ENCODE peak calls at places on chromosomes 11 and 22, in four cellular contexts. One of them, this sample, is unnamed. For H3K4me1, the result is how much of the 10 kb centered on the place peaks cover.

GRCh38 chr11:70360211-70360610 is 38.1 kb upstream of the CTTN start:
- DNase-seq in body of pancreas: no peak
- DNase-seq in sigmoid colon: no peak
- DNase-seq in lower lobe of right lung: no peak
- DNase-seq in this sample: no peak

GRCh38 chr11:65182258-65183170 is 786 bp downstream of the CAPN1 start:
- DNase-seq in lower lobe of right lung: peak
- DNase-seq in body of pancreas: peak
- DNase-seq in sigmoid colon: peak
- DNase-seq in this sample: peak

GRCh38 chr11:73645972-73646631 is at the start of gene PLEKHB1:
- DNase-seq in body of pancreas: no peak
- DNase-seq in lower lobe of right lung: no peak
- DNase-seq in sigmoid colon: no peak
- DNase-seq in this sample: no peak

GRCh38 chr11:115919341-115920086 is 415.3 kb upstream of the CADM1 start:
- DNase-seq in body of pancreas: no peak
- DNase-seq in sigmoid colon: no peak
- DNase-seq in lower lobe of right lung: no peak
- DNase-seq in this sample: peak

GRCh38 chr22:44024288-44024908 is at the start of gene PARVB:
- DNase-seq in lower lobe of right lung: peak
- DNase-seq in body of pancreas: peak
- DNase-seq in sigmoid colon: no peak
- DNase-seq in this sample: peak

GRCh38 chr22:19046719-19047609 is 75.2 kb downstream of the DGCR2 start:
- DNase-seq in body of pancreas: no peak
- DNase-seq in lower lobe of right lung: peak
- DNase-seq in sigmoid colon: no peak
- DNase-seq in this sample: no peak

GRCh38 chr11:3126207-3126865 is 38.8 kb downstream of the OSBPL5 start:
- DNase-seq in sigmoid colon: peak
- DNase-seq in lower lobe of right lung: peak
- DNase-seq in body of pancreas: peak
- DNase-seq in this sample: no peak

GRCh38 chr11:12207384-12208150 is 97.2 kb downstream of the MICAL2 start:
- DNase-seq in lower lobe of right lung: no peak
- DNase-seq in sigmoid colon: no peak
- DNase-seq in body of pancreas: no peak
- DNase-seq in this sample: peak

GRCh38 chr22:46060292-46061123 is 83.5 kb upstream of the WNT7B start:
- DNase-seq in body of pancreas: peak
- DNase-seq in sigmoid colon: peak
- DNase-seq in lower lobe of right lung: peak
- DNase-seq in this sample: peak

GRCh38 chr11:35364101-35364780 is 55.1 kb downstream of the SLC1A2 start:
- DNase-seq in lower lobe of right lung: no peak
- DNase-seq in body of pancreas: peak
- DNase-seq in sigmoid colon: peak
- DNase-seq in this sample: no peak

GRCh38 chr11:73759520-73760065 is 1.3 kb downstream of the RAB6A start:
- DNase-seq in body of pancreas: no peak
- DNase-seq in sigmoid colon: no peak
- DNase-seq in lower lobe of right lung: no peak
- DNase-seq in this sample: no peak

GRCh38 chr11:103622296-103622695 is 414.1 kb upstream of the DDI1 start:
- DNase-seq in body of pancreas: no peak
- DNase-seq in lower lobe of right lung: no peak
- DNase-seq in sigmoid colon: no peak
- DNase-seq in this sample: no peak

GRCh38 chr11:43691806-43692205 is 11.3 kb downstream of the HSD17B12 start:
- DNase-seq in body of pancreas: no peak
- DNase-seq in lower lobe of right lung: no peak
- DNase-seq in sigmoid colon: no peak
- DNase-seq in this sample: no peak

GRCh38 chr11:71240865-71241691 is 11.3 kb downstream of the SHANK2 start:
- DNase-seq in sigmoid colon: peak
- DNase-seq in body of pancreas: peak
- DNase-seq in lower lobe of right lung: peak
- DNase-seq in this sample: peak

GRCh38 chr11:115521874-115522273 is 17.7 kb upstream of the CADM1 start:
- DNase-seq in sigmoid colon: no peak
- DNase-seq in lower lobe of right lung: no peak
- DNase-seq in body of pancreas: no peak
- DNase-seq in this sample: no peak

GRCh38 chr11:10418950-10419310 is 36.1 kb upstream of the AMPD3 start:
- DNase-seq in body of pancreas: no peak
- DNase-seq in lower lobe of right lung: no peak
- DNase-seq in sigmoid colon: no peak
- DNase-seq in this sample: no peak

GRCh38 chr11:59641156-59641555 is 25.6 kb upstream of the OSBP start:
- DNase-seq in sigmoid colon: no peak
- DNase-seq in body of pancreas: no peak
- DNase-seq in lower lobe of right lung: no peak
- DNase-seq in this sample: no peak

GRCh38 chr22:23997092-23997491 is 8.2 kb downstream of the GSTT4 start:
- DNase-seq in lower lobe of right lung: no peak
- DNase-seq in body of pancreas: no peak
- DNase-seq in sigmoid colon: no peak
- DNase-seq in this sample: no peak

GRCh38 chr11:94401773-94402265 is 600 bp upstream of the GPR83 start:
- DNase-seq in body of pancreas: no peak
- DNase-seq in lower lobe of right lung: no peak
- DNase-seq in sigmoid colon: no peak
- DNase-seq in this sample: no peak

GRCh38 chr11:71138737-71139425 is 113.5 kb downstream of the SHANK2 start:
- DNase-seq in body of pancreas: no peak
- DNase-seq in sigmoid colon: no peak
- DNase-seq in lower lobe of right lung: no peak
- DNase-seq in this sample: no peak

GRCh38 chr11:38089728-38090127 is 1491.7 kb upstream of the RAG2 start:
- DNase-seq in body of pancreas: no peak
- DNase-seq in sigmoid colon: no peak
- DNase-seq in lower lobe of right lung: no peak
- DNase-seq in this sample: peak

GRCh38 chr11:44190883-44191230 is 95.4 kb downstream of the EXT2 start:
- DNase-seq in sigmoid colon: no peak
- DNase-seq in lower lobe of right lung: no peak
- DNase-seq in body of pancreas: no peak
- DNase-seq in this sample: no peak

GRCh38 chr11:78406568-78407196 is 10.9 kb downstream of the GAB2 start:
- DNase-seq in body of pancreas: no peak
- DNase-seq in lower lobe of right lung: no peak
- DNase-seq in sigmoid colon: no peak
- DNase-seq in this sample: no peak

GRCh38 chr11:26715133-26715532 is 6.7 kb downstream of the SLC5A12 start:
- DNase-seq in sigmoid colon: no peak
- DNase-seq in lower lobe of right lung: no peak
- DNase-seq in body of pancreas: no peak
- DNase-seq in this sample: no peak

DNA sequence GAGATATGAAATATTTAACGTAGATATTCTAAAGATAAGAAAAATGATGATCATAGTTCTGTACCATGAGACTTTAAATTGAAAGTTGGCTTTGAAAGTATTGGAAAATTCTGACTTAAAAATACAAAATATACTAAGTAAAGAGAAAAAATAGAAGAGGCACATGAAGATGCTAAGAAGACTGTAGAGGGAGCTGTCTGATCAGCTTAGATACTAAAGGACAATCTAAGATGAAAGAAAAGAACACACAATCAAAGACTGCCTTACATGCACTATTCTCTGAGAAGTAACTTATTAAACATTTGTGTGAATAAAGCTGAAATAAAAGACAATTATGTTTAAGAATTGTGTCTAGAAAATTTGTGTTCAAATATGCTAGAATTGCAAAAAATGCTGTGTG is 55.1 kb downstream of the RBMXL2 start:
- DNase-seq in sigmoid colon: no peak
- DNase-seq in body of pancreas: no peak
- DNase-seq in lower lobe of right lung: no peak
- DNase-seq in this sample: no peak
- TF ChIP-seq CTCF in sigmoid colon: no peak
- TF ChIP-seq CTCF in body of pancreas: peak
- TF ChIP-seq CTCF in lower lobe of right lung: no peak
- TF ChIP-seq CTCF in this sample: peak

GRCh38 chr22:37747715-37748100 is 50.9 kb downstream of the TRIOBP start:
- DNase-seq in sigmoid colon: no peak
- DNase-seq in lower lobe of right lung: no peak
- DNase-seq in body of pancreas: no peak
- DNase-seq in this sample: no peak

GRCh38 chr22:37749831-37750595 is 53.2 kb downstream of the TRIOBP start:
- DNase-seq in lower lobe of right lung: no peak
- DNase-seq in sigmoid colon: no peak
- DNase-seq in body of pancreas: no peak
- DNase-seq in this sample: no peak

GRCh38 chr22:37750596-37751162 is 53.8 kb downstream of the TRIOBP start:
- DNase-seq in sigmoid colon: no peak
- DNase-seq in lower lobe of right lung: no peak
- DNase-seq in body of pancreas: no peak
- DNase-seq in this sample: no peak

GRCh38 chr22:37748659-37749058 is 51.8 kb downstream of the TRIOBP start:
- DNase-seq in lower lobe of right lung: no peak
- DNase-seq in body of pancreas: no peak
- DNase-seq in sigmoid colon: no peak
- DNase-seq in this sample: no peak

GRCh38 chr22:37749223-37749622 is 52.4 kb downstream of the TRIOBP start:
- DNase-seq in sigmoid colon: no peak
- DNase-seq in body of pancreas: no peak
- DNase-seq in lower lobe of right lung: peak
- DNase-seq in this sample: no peak
- H3K4me1 ChIP-seq in sigmoid colon: under half
- H3K4me1 ChIP-seq in body of pancreas: half or more
- H3K4me1 ChIP-seq in lower lobe of right lung: half or more
- H3K4me1 ChIP-seq in this sample: under half

GRCh38 chr11:79438631-79439429 is 2.0 kb downstream of the TENM4 start:
- DNase-seq in lower lobe of right lung: no peak
- DNase-seq in body of pancreas: peak
- DNase-seq in sigmoid colon: peak
- DNase-seq in this sample: no peak

GRCh38 chr11:79439893-79440450 is 858 bp downstream of the TENM4 start:
- DNase-seq in sigmoid colon: peak
- DNase-seq in lower lobe of right lung: peak
- DNase-seq in body of pancreas: no peak
- DNase-seq in this sample: no peak

GRCh38 chr11:79439430-79439892 is 1.4 kb downstream of the TENM4 start:
- DNase-seq in lower lobe of right lung: no peak
- DNase-seq in body of pancreas: no peak
- DNase-seq in sigmoid colon: no peak
- DNase-seq in this sample: no peak

GRCh38 chr11:79440451-79441158 is at the start of gene TENM4:
- DNase-seq in lower lobe of right lung: peak
- DNase-seq in sigmoid colon: peak
- DNase-seq in body of pancreas: peak
- DNase-seq in this sample: no peak

GRCh38 chr11:79441159-79441875 is 487 bp upstream of the TENM4 start:
- DNase-seq in lower lobe of right lung: no peak
- DNase-seq in sigmoid colon: no peak
- DNase-seq in body of pancreas: no peak
- DNase-seq in this sample: no peak
- H3K4me3 ChIP-seq in lower lobe of right lung: peak
- H3K4me3 ChIP-seq in sigmoid colon: peak
- H3K4me3 ChIP-seq in body of pancreas: no peak
- H3K4me3 ChIP-seq in this sample: no peak

DNA sequence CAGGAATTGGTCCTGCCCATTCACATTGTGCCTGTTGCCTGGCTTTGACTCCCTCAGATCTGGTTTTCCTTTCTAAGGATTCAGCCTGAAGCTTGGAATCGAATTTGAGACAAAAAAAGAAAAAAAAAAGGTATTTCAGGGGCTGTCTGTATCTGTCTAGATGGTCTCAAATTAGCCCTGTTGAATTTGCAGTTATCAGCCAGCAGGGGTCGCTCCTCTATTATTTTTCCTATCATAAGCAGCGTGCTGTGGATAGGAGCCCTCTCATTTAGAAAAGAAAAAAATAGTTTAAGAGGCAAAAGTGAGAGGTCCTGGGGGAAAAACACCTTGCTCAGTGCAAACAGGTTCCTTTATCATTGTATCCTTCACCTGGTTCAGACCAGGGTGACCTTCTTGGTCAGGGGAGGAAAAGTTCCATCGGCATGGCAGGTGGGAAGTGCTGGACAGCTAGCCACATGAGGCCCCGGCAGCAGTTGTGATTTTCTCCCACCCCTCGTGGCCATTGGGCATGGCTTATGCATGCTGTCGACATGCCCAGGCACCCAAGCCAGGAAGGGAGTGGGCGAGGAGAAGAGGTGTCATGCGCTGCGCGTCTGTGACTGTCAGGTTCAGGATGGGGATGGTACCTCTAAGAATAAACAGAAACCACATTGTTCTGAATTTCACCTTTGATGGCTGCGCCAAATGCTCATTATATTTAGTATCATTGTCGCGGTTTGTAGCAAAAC is 13.1 kb downstream of the OR5AK2 start:
- DNase-seq in body of pancreas: no peak
- DNase-seq in sigmoid colon: no peak
- DNase-seq in lower lobe of right lung: no peak
- DNase-seq in this sample: no peak
- TF ChIP-seq CTCF in body of pancreas: no peak
- TF ChIP-seq CTCF in sigmoid colon: no peak
- TF ChIP-seq CTCF in lower lobe of right lung: no peak
- TF ChIP-seq CTCF in this sample: no peak

DNA sequence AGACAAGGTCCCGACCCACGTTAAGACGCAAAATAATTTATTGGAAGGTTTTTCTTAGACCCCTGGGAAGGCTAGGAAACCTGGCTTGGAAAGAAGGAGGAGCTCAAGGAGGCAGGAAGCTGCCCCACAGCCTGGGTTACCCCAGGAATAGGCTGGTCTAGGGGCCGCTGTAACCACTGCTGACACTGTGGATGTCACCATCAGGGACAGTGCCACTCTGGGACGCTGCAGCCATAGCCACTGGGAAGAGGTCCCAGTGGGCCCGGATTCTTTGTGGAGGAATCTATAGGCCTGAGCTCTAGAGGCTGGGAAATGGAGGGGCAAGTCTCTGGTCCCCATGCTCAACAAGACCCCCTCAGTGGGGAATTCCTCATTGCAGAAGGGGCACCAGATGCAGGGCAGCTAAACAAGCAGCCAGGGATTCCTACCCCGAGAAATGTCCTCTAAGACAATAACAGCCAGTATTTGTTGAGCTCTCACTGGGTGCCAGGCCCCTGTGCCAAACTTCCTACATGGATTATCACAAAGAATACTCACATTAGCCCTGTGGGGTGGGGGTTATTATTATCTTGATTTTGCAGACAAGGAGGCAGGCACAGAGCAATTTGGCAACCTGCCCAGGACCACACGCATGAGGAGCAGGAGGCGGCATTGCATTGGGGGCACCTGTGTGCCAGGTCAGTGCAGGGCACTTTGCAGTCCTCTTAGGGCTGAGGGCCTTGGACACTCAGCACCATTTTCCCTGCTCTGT is 19.5 kb upstream of the CHKA start:
- DNase-seq in lower lobe of right lung: no peak
- DNase-seq in sigmoid colon: no peak
- DNase-seq in body of pancreas: peak
- DNase-seq in this sample: no peak
- H3K4me1 ChIP-seq in lower lobe of right lung: under half
- H3K4me1 ChIP-seq in sigmoid colon: under half
- H3K4me1 ChIP-seq in body of pancreas: half or more
- H3K4me1 ChIP-seq in this sample: under half